ENCODE peak calls at places on chromosomes 16 and 17, in eight cellular contexts. G, Z, Y, W, J, C, A and Q are unnamed samples.

GRCh38 chr17:75906143-75906884 is 1.6 kb upstream of the MRPL38 start:
- DNase-seq in G (no peak), Z (no peak), Y (no peak), W (no peak), J (no peak), C (no peak), A (no peak), Q (no peak)

GRCh38 chr17:6969323-6969726 is 26.5 kb upstream of the ALOX12 start:
- DNase-seq in G (peak; percentile 12), Z (no peak), Y (no peak), W (no peak), J (no peak), C (no peak), A (no peak), Q (no peak)

GRCh38 chr17:78879679-78880186 is 23.3 kb downstream of the CEP295NL start:
- DNase-seq in G (no peak), Z (no peak), Y (peak; percentile 50), W (peak; percentile 91), J (no peak), C (peak; percentile 13), A (peak; percentile 80), Q (no peak)

GRCh38 chr16:74999683-75000480 is 1.1 kb downstream of the ZNRF1 start:
- DNase-seq in G (peak; percentile 44), Z (peak; percentile 58), Y (peak; percentile 72), W (peak; percentile 71), J (no peak), C (peak; percentile 61), A (peak; percentile 43), Q (peak; percentile 58)

GRCh38 chr16:6888536-6888935 is 444.1 kb upstream of the RBFOX1 start:
- DNase-seq in G (no peak), Z (no peak), Y (no peak), W (no peak), J (no peak), C (no peak), A (no peak), Q (no peak)

GRCh38 chr17:59331929-59332889 is 754 bp downstream of the YPEL2 start:
- DNase-seq in G (no peak), Z (peak; percentile 58), Y (peak; percentile 67), W (peak; percentile 76), J (no peak), C (peak; percentile 9), A (peak; percentile 77), Q (peak; percentile 23)

GRCh38 chr17:27530791-27531391 is 74.6 kb downstream of the KSR1 start:
- DNase-seq in G (peak; percentile 34), Z (no peak), Y (peak; percentile 53), W (no peak), J (no peak), C (no peak), A (no peak), Q (no peak)

GRCh38 chr17:78335176-78335575 is 24.7 kb downstream of the SOCS3 start:
- DNase-seq in G (no peak), Z (no peak), Y (no peak), W (no peak), J (no peak), C (no peak), A (no peak), Q (no peak)

GRCh38 chr17:9313346-9313745 is 262.3 kb downstream of the STX8 start:
- DNase-seq in G (no peak), Z (no peak), Y (no peak), W (no peak), J (no peak), C (no peak), A (no peak), Q (no peak)

GRCh38 chr17:59361386-59361785 is 29.9 kb downstream of the YPEL2 start:
- DNase-seq in G (no peak), Z (no peak), Y (no peak), W (no peak), J (no peak), C (peak; percentile 86), A (no peak), Q (no peak)

GRCh38 chr16:82995927-82996441 is 369.2 kb downstream of the CDH13 start:
- DNase-seq in G (no peak), Z (no peak), Y (no peak), W (no peak), J (no peak), C (peak; percentile 55), A (no peak), Q (no peak)

GRCh38 chr16:89917773-89918452 is 749 bp upstream of the MC1R start:
- DNase-seq in G (peak; percentile 90), Z (peak; percentile 56), Y (peak; percentile 67), W (peak; percentile 83), J (peak; percentile 96), C (peak; percentile 39), A (peak; percentile 85), Q (peak; percentile 43)

GRCh38 chr17:33501185-33501584 is 208.1 kb upstream of the ASIC2 start:
- DNase-seq in G (no peak), Z (no peak), Y (no peak), W (no peak), J (no peak), C (no peak), A (no peak), Q (no peak)

GRCh38 chr17:31739300-31739699 is 119.7 kb downstream of the COPRS start:
- DNase-seq in G (no peak), Z (no peak), Y (no peak), W (no peak), J (no peak), C (peak; percentile 26), A (no peak), Q (no peak)

GRCh38 chr17:3773966-3774365 is 27.0 kb downstream of the ITGAE start:
- DNase-seq in G (no peak), Z (no peak), Y (no peak), W (no peak), J (no peak), C (no peak), A (no peak), Q (no peak)

GRCh38 chr17:81436294-81436849 is 41.1 kb downstream of the BAHCC1 start:
- DNase-seq in G (no peak), Z (peak; percentile 59), Y (no peak), W (peak; percentile 86), J (no peak), C (no peak), A (peak; percentile 76), Q (no peak)

GRCh38 chr17:28748852-28749515 is 5.2 kb downstream of the TRAF4 start:
- DNase-seq in G (no peak), Z (no peak), Y (peak; percentile 41), W (peak; percentile 55), J (no peak), C (no peak), A (no peak), Q (no peak)

GRCh38 chr17:63474914-63475460 is 1.9 kb upstream of the ACE start:
- DNase-seq in G (no peak), Z (no peak), Y (no peak), W (no peak), J (no peak), C (no peak), A (no peak), Q (no peak)

GRCh38 chr17:64572682-64573154 is 65.9 kb downstream of the CEP95 start:
- DNase-seq in G (peak; percentile 5), Z (no peak), Y (no peak), W (no peak), J (no peak), C (no peak), A (no peak), Q (no peak)

GRCh38 chr17:15303293-15303692 is 38.1 kb downstream of the TEKT3 start:
- DNase-seq in G (no peak), Z (no peak), Y (no peak), W (no peak), J (no peak), C (no peak), A (no peak), Q (no peak)

GRCh38 chr16:67356372-67356771 is 29.8 kb downstream of the LRRC36 start:
- DNase-seq in G (no peak), Z (no peak), Y (no peak), W (no peak), J (no peak), C (no peak), A (no peak), Q (no peak)

DNA sequence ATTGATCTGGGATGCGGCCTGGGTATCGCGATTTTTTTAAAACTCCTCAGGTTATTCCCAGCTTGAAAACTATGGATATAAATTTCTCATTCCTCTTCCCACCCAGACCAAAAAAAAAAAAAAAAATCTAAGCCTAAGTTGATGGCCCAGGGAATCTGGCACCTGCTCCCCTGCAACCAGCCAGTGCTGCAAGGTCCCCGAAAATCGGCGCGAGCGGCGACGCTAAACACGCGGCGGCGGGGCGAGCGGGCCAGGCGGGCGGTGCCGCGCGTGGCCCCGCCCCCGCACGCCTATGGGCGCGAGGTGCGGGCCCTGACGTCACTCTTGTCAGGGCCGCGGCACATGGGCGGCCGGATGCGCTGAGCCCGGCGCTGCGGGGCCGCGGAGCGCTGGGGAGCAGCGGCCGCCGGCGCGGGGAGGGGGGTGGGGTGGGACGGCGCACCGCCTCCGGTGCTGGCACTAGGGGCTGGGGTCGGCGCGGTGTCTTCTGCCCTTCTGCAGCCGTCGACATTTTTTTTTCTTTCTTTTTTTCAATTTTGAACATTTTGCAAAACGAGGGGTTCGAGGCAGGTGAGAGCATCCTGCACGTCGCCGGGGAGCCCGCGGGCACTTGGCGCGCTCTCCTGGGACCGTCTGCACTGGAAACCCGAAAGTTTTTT is at the start of gene HLF:
- DNase-seq in G (peak; percentile 76), Z (peak; percentile 94), Y (peak; percentile 90), W (peak; percentile 91), J (peak; percentile 58), C (peak; percentile 67), A (peak; percentile 85), Q (peak; percentile 69)
- H3K4me3 ChIP-seq in G (peak within 1 kb of the TSS; percentile 81), Z (peak within 1 kb of the TSS; percentile 53), Y (peak within 1 kb of the TSS; percentile 45), W (peak within 1 kb of the TSS; percentile 54), J (no peak within 1 kb of the TSS), C (peak within 1 kb of the TSS; percentile 30), A (peak within 1 kb of the TSS; percentile 71), Q (peak within 1 kb of the TSS; percentile 39)

DNA sequence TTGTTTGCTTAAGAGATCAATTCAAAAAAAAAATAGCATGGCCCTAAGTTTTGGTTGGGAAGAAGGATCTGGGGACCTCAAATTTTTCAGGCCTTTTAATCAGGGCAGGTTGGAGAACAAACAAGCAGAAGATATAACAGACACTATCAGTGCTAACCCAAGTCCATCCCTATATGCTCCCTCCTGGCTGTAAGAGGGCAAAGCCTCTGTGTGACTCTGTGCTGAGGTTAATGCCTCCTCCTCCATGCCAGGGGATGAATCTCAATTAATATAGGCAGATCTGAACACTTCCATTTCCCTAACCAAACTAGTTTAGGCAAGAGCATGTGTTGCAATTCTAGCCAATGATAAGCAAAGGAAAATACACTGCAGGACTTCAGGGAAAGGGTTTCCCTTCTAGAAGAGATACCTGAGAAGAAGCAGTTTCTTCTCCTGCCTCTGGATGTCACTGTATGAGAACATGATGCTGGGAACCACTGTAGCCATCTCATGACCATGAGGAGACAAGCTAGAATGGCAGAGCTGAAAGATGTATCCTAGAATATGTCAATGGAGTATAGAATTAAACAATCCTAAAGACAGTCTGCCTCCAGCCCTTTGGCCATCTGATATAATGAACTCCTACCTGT is 76.0 kb downstream of the CHD9NB start:
- DNase-seq in G (peak; percentile 41), Z (peak; percentile 30), Y (no peak), W (no peak), J (peak; percentile 7), C (peak; percentile 52), A (no peak), Q (no peak)
- TF ChIP-seq CTCF in G (peak; percentile 69), Z (peak; percentile 41), Y (peak; percentile 15), W (no peak), J (peak; percentile 44), C (peak; percentile 59), A (no peak), Q (peak; percentile 35)

GRCh38 chr16:287298-287811 is 4.4 kb downstream of the PDIA2 start:
- DNase-seq in G (no peak), Z (no peak), Y (peak; percentile 57), W (no peak), J (no peak), C (no peak), A (no peak), Q (no peak)
- H3K36me3 ChIP-seq in G (peaks cover 14% of the 10 kb centered on the region), Z (no peaks in the 10 kb centered on the region), Y (peaks cover 7% of the 10 kb centered on the region), W (no peaks in the 10 kb centered on the region), J (no peaks in the 10 kb centered on the region), C (peaks cover 2% of the 10 kb centered on the region), A (no peaks in the 10 kb centered on the region), Q (peaks cover 6% of the 10 kb centered on the region)

GRCh38 chr16:12679660-12680272 is 123.9 kb downstream of the CPPED1 start:
- DNase-seq in G (no peak), Z (no peak), Y (no peak), W (no peak), J (no peak), C (no peak), A (no peak), Q (no peak)
- H3K4me3 ChIP-seq in G (no peak overlapping the region), Z (no peak overlapping the region), Y (no peak overlapping the region), W (no peak overlapping the region), J (no peak overlapping the region), C (no peak overlapping the region), A (no peak overlapping the region), Q (no peak overlapping the region)